ENCODE peak calls at places on chromosome 14, in seven cellular contexts. M, X, B, Q, T, V and G are unnamed samples.

GRCh38 chr14:59803052-59803451 is 67.5 kb downstream of the RTN1 start:
- DNase-seq in M (no peak), X (no peak), B (no peak), Q (no peak), T (no peak), V (no peak), G (no peak)

GRCh38 chr14:104054222-104054905 is 31.1 kb upstream of the ASPG start:
- DNase-seq in M (no peak), X (no peak), B (no peak), Q (no peak), T (no peak), V (no peak), G (no peak)

GRCh38 chr14:31386271-31386670 is 34.1 kb downstream of the HEATR5A start:
- DNase-seq in M (no peak), X (no peak), B (no peak), Q (no peak), T (no peak), V (no peak), G (no peak)

GRCh38 chr14:63840981-63841380 is 11.8 kb upstream of the SYNE2 start:
- DNase-seq in M (no peak), X (peak; percentile 45), B (peak; percentile 62), Q (no peak), T (no peak), V (no peak), G (no peak)

GRCh38 chr14:47040490-47040889 is 388.9 kb upstream of the RPL10L start:
- DNase-seq in M (no peak), X (no peak), B (no peak), Q (no peak), T (no peak), V (no peak), G (peak; percentile 78)

GRCh38 chr14:55745906-55746305 is 165.9 kb downstream of the KTN1 start:
- DNase-seq in M (no peak), X (no peak), B (no peak), Q (no peak), T (no peak), V (no peak), G (no peak)

GRCh38 chr14:31692376-31692781 is 131.2 kb downstream of the NUBPL start:
- DNase-seq in M (peak; percentile 50), X (no peak), B (no peak), Q (no peak), T (no peak), V (no peak), G (peak; percentile 9)

GRCh38 chr14:29735459-29735858 is 192.2 kb downstream of the PRKD1 start:
- DNase-seq in M (no peak), X (no peak), B (no peak), Q (no peak), T (no peak), V (no peak), G (no peak)

GRCh38 chr14:82642425-82642824 is 1108.8 kb upstream of the SEL1L start:
- DNase-seq in M (peak; percentile 8), X (peak; percentile 41), B (no peak), Q (peak; percentile 17), T (no peak), V (no peak), G (peak; percentile 35)